ENCODE peak calls at places on chromosome 7, in six cellular contexts. J is GM12878, M is HepG2, O is GM12892, X is H1, K is SK-N-SH. C is an unnamed sample.

GRCh38 chr7:39592586-39592985 is 26.4 kb downstream of the YAE1 start:
- DNase-seq in J (no peak), K (no peak), O (no peak), M (no peak), X (no peak), C (no peak)

GRCh38 chr7:113774182-113774807 is 144.5 kb downstream of the PPP1R3A start:
- DNase-seq in X (no peak), J (no peak), M (peak; percentile 28), O (no peak), K (peak; percentile 21), C (peak; percentile 1)

GRCh38 chr7:73988197-73988596 is 39.8 kb upstream of the ELN start:
- DNase-seq in M (no peak), J (no peak), X (no peak), K (no peak), O (no peak), C (no peak)

GRCh38 chr7:19404912-19405329 is 259.7 kb upstream of the FERD3L start:
- DNase-seq in K (no peak), X (no peak), M (no peak), O (no peak), J (no peak), C (no peak)

GRCh38 chr7:30988346-30989005 is 24.7 kb downstream of the GHRHR start:
- DNase-seq in X (peak; percentile 66), K (peak; percentile 68), J (no peak), M (no peak), O (no peak), C (no peak)

GRCh38 chr7:74430961-74431466 is 22.7 kb upstream of the GTF2IRD1 start:
- DNase-seq in J (no peak), X (peak; percentile 67), M (no peak), O (no peak), K (no peak), C (no peak)

GRCh38 chr7:114922652-114923402 is 933 bp downstream of the MDFIC start:
- DNase-seq in K (peak; percentile 53), M (no peak), O (peak; percentile 35), J (no peak), X (peak; percentile 49), C (peak; percentile 19)

GRCh38 chr7:24910551-24911212 is 69.3 kb downstream of the OSBPL3 start:
- DNase-seq in K (no peak), O (no peak), J (no peak), M (no peak), X (no peak), C (no peak)

GRCh38 chr7:2106506-2106905 is 126.2 kb downstream of the MAD1L1 start:
- DNase-seq in K (no peak), M (no peak), O (no peak), X (no peak), J (no peak), C (no peak)

GRCh38 chr7:116139007-116139406 is 71.3 kb upstream of the TES start:
- DNase-seq in M (peak; percentile 9), K (no peak), O (no peak), J (no peak), X (no peak), C (no peak)

GRCh38 chr7:89621925-89622641 is 532.2 kb upstream of the STEAP1 start:
- DNase-seq in O (no peak), X (no peak), J (no peak), K (no peak), M (no peak), C (no peak)

GRCh38 chr7:19020062-19020461 is 97.4 kb downstream of the TWIST1 start:
- DNase-seq in K (no peak), X (no peak), J (no peak), O (no peak), M (no peak), C (no peak)

GRCh38 chr7:121000091-121000983 is 11.8 kb downstream of the CPED1 start:
- DNase-seq in O (no peak), J (no peak), M (no peak), K (no peak), X (no peak), C (no peak)

GRCh38 chr7:84264341-84264740 is 69.8 kb upstream of the SEMA3A start:
- DNase-seq in J (no peak), K (peak; percentile 46), O (no peak), M (no peak), X (no peak), C (no peak)

GRCh38 chr7:4205828-4206227 is 476.3 kb upstream of the FOXK1 start:
- DNase-seq in K (no peak), O (no peak), J (no peak), M (no peak), X (no peak), C (no peak)

GRCh38 chr7:4207011-4207410 is 475.1 kb upstream of the FOXK1 start:
- DNase-seq in M (no peak), K (no peak), O (no peak), J (no peak), X (no peak), C (no peak)

GRCh38 chr7:4203786-4204185 is 478.3 kb upstream of the FOXK1 start:
- DNase-seq in M (no peak), O (no peak), X (no peak), K (no peak), J (no peak), C (no peak)

GRCh38 chr7:4202954-4203353 is 479.1 kb upstream of the FOXK1 start:
- DNase-seq in O (no peak), K (no peak), M (no peak), J (no peak), X (no peak), C (no peak)

GRCh38 chr7:4204530-4205165 is 477.4 kb upstream of the FOXK1 start:
- DNase-seq in M (no peak), O (no peak), K (no peak), X (no peak), J (no peak), C (no peak)
- TF ChIP-seq TAF1 in M (no peak), O (no peak), K (no peak), X (no peak), J (no peak), C (no peak)

GRCh38 chr7:143002106-143002505 is 24.8 kb downstream of the OR9A2 start:
- DNase-seq in M (no peak), J (no peak), X (no peak), O (no peak), K (peak; percentile 18), C (no peak)

GRCh38 chr7:143000648-143001047 is 26.3 kb downstream of the OR9A2 start:
- DNase-seq in X (no peak), O (no peak), M (no peak), J (no peak), K (no peak), C (no peak)

GRCh38 chr7:143002856-143003255 is 24.1 kb downstream of the OR9A2 start:
- DNase-seq in M (no peak), X (no peak), J (no peak), O (no peak), K (no peak), C (no peak)

GRCh38 chr7:142997590-142997989 is 29.3 kb downstream of the OR9A2 start:
- DNase-seq in K (no peak), X (no peak), M (no peak), J (no peak), O (no peak), C (no peak)

DNA sequence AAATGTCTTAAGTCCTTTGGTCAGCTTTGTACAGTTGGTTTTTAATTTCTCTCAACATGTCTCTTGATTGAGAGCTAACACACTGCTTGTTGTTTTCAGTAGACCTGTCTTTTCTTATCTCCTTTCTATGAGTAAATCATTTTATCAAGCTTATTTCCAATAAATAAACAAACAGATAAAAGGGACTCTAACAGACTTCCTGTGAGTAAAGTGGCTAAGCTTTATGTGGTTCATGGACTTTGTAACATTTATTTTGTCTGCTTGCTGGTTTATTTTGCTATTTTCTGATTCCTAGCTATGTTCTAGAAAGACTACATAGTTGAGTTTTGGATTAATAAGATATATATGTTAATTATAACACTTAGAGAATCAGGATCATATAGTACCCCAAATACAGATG is 27.1 kb downstream of the OR9A2 start:
- DNase-seq in M (no peak), J (no peak), K (no peak), X (no peak), O (no peak), C (no peak)
- TF ChIP-seq TAF1 in M (no peak), J (no peak), K (no peak), X (no peak), O (no peak), C (no peak)

GRCh38 chr7:101817031-101817929 is at the start of gene CUX1:
- DNase-seq in M (peak; percentile 30), J (no peak), K (peak; percentile 75), O (no peak), X (no peak), C (no peak)
- TF ChIP-seq TAF1 in M (no peak), J (no peak), K (no peak), O (no peak), X (no peak), C (no peak)

DNA sequence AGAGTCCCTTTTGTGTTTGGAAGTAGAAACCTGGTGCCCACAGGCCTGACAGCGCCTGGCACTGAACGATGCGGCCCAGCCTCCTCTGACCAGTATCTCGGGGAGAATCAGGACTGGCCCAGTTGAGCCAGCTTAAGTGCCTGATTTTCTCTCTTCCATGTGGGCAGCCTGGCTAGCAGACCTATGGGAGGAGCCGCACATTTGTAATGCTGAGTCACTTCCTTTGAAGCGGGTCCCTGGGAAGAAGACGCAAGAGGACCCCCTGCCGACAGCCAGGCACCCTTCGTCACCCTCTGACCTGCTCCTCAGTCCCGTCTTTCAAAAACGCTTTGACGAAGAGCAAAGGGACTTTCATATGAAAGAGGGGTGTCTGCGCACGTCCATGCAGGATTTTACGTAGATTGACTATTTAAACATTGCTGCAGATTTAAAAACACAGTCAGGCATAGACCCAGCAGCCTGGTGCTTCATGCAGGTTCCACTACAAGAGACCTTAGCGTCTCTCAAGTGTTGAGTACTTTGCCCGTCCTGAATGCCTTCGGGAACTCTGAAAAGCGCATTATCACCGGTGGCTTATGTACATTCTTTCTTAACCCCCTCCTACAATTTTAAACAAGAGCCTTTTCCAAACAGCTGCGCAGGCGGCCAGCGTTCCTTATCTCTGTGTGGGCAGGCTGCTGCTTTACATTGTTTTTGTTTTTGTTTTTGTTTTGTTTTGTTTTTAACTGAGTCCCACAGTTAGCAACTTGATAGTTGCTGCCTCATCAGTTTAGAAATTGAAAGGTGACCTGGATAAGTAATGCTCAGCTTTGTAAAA is 36.5 kb upstream of the AP5Z1 start:
- DNase-seq in X (peak; percentile 51), M (peak; percentile 77), J (no peak), K (peak; percentile 87), O (no peak), C (no peak)
- TF ChIP-seq TAF1 in X (no peak), M (no peak), J (no peak), K (peak; percentile 24), O (no peak), C (no peak)

C was measured in GM12891.